ENCODE peak calls at places on chromosomes 13 and 19, in five cellular contexts. W is NCI-H510A treated with DMSO at 0.1 percent for 48 hours; F is activated naive CD8-positive, alpha-beta T cell treated with anti-CD3 and anti-CD28 coated beads, Interleukin-2, amount 10 ng/mL, durations not matched to agents 7 days and 5 days; K is hippocampal formation; I is glutamatergic neuron. Y is an unnamed sample.

GRCh38 chr19:30671622-30672051 is 299.5 kb downstream of the ZNF536 start:
- DNase-seq in F (no peak), W (no peak), I (no peak), K (no peak), Y (no peak)

GRCh38 chr19:17681505-17682125 is 6.5 kb downstream of the UNC13A start:
- DNase-seq in F (peak; percentile 77), I (peak; percentile 60), K (no peak), W (no peak), Y (peak; percentile 61)

GRCh38 chr13:109816112-109816978 is 30.0 kb upstream of the IRS2 start:
- DNase-seq in K (no peak), I (no peak), W (no peak), F (no peak), Y (no peak)

GRCh38 chr13:29369060-29369743 is 226.3 kb downstream of the SLC7A1 start:
- DNase-seq in F (no peak), W (peak; percentile 47), K (peak; percentile 49), I (no peak), Y (no peak)

GRCh38 chr13:64293923-64294322 is 2878.3 kb upstream of the PCDH20 start:
- DNase-seq in K (no peak), I (no peak), W (no peak), F (no peak), Y (no peak)

GRCh38 chr19:46118136-46118535 is 6.4 kb downstream of the IGFL3 start:
- DNase-seq in I (no peak), F (no peak), K (no peak), W (no peak), Y (no peak)

GRCh38 chr13:99982021-99982740 is 597 bp downstream of the ZIC2 start:
- DNase-seq in W (no peak), F (peak; percentile 48), K (no peak), I (peak; percentile 66), Y (peak; percentile 64)

GRCh38 chr19:16288544-16288943 is 36.1 kb upstream of the KLF2 start:
- DNase-seq in K (no peak), I (no peak), W (no peak), F (no peak), Y (no peak)

GRCh38 chr19:3125900-3126524 is 9.8 kb upstream of the GNA15 start:
- DNase-seq in W (no peak), K (no peak), F (peak; percentile 76), I (peak; percentile 73), Y (peak; percentile 44)

GRCh38 chr13:25906211-25906661 is 145.6 kb downstream of the SHISA2 start:
- DNase-seq in I (no peak), W (no peak), F (no peak), K (no peak), Y (no peak)

GRCh38 chr19:55703790-55704215 is 28.8 kb downstream of the EPN1 start:
- DNase-seq in K (peak; percentile 7), W (no peak), I (peak; percentile 62), F (peak; percentile 70), Y (peak; percentile 75)

GRCh38 chr19:30120860-30121484 is 178.9 kb downstream of the URI1 start:
- DNase-seq in F (no peak), W (no peak), K (no peak), I (no peak), Y (no peak)

GRCh38 chr19:44796701-44797115 is 12.2 kb upstream of the BCAM start:
- DNase-seq in F (no peak), K (no peak), I (peak; percentile 52), W (peak; percentile 78), Y (no peak)

GRCh38 chr13:28820099-28821051 is at the start of gene MTUS2:
- DNase-seq in F (peak; percentile 36), K (no peak), I (no peak), W (peak; percentile 33), Y (peak; percentile 74)

GRCh38 chr19:11378319-11379189 is 4.1 kb downstream of the SWSAP1 start:
- DNase-seq in W (peak; percentile 25), K (no peak), F (peak; percentile 48), I (peak; percentile 82), Y (peak; percentile 72)

GRCh38 chr19:18464646-18465045 is 26.7 kb upstream of the ISYNA1 start:
- DNase-seq in W (peak; percentile 86), F (no peak), K (peak; percentile 91), I (no peak), Y (no peak)

GRCh38 chr19:41753936-41754529 is 1.3 kb upstream of the CEACAM6 start:
- DNase-seq in F (peak; percentile 51), I (peak; percentile 68), K (peak; percentile 0), W (peak; percentile 62), Y (peak; percentile 36)

GRCh38 chr19:45630463-45630862 is 8.7 kb downstream of the EML2 start:
- DNase-seq in K (no peak), I (no peak), F (no peak), W (no peak), Y (no peak)

GRCh38 chr19:53849237-53849676 is 18.4 kb upstream of the MYADM start:
- DNase-seq in W (no peak), F (no peak), K (no peak), I (no peak), Y (no peak)

GRCh38 chr13:94703271-94703670 is 9.1 kb downstream of the SOX21 start:
- DNase-seq in K (no peak), W (no peak), I (peak; percentile 18), F (no peak), Y (no peak)

GRCh38 chr19:51158474-51159129 is 16.5 kb downstream of the SIGLEC7 start:
- DNase-seq in I (peak; percentile 75), K (no peak), W (no peak), F (peak; percentile 81), Y (peak; percentile 39)

GRCh38 chr13:33144358-33144784 is 128.1 kb downstream of the KL start:
- DNase-seq in K (no peak), F (no peak), I (no peak), W (no peak), Y (no peak)

GRCh38 chr19:51479531-51480331 is 1.4 kb downstream of the CEACAM18 start:
- DNase-seq in F (no peak), K (no peak), I (no peak), W (no peak), Y (no peak)

GRCh38 chr19:33487901-33488817 is 33.4 kb downstream of the PEPD start:
- DNase-seq in I (peak; percentile 83), F (no peak), W (no peak), K (no peak), Y (no peak)

GRCh38 chr19:35142531-35143230 is 374 bp upstream of the FXYD7 start:
- DNase-seq in W (no peak), K (no peak), F (peak; percentile 87), I (peak; percentile 84), Y (peak; percentile 53)

GRCh38 chr19:39277598-39277997 is 9.4 kb downstream of the IFNL2 start:
- DNase-seq in F (no peak), I (no peak), K (no peak), W (no peak), Y (no peak)

GRCh38 chr13:97194473-97194872 is 27.7 kb upstream of the MBNL2 start:
- DNase-seq in W (no peak), F (no peak), I (no peak), K (no peak), Y (no peak)

GRCh38 chr13:106083620-106084350 is 451.7 kb downstream of the EFNB2 start:
- DNase-seq in W (no peak), F (no peak), I (no peak), K (peak; percentile 63), Y (no peak)

GRCh38 chr19:49362048-49362925 is at the start of gene TEAD2:
- DNase-seq in I (peak; percentile 81), F (no peak), W (no peak), K (no peak), Y (peak; percentile 78)

GRCh38 chr19:48203227-48203793 is 32.8 kb downstream of the ZSWIM9 start:
- DNase-seq in I (no peak), W (no peak), F (no peak), K (no peak), Y (no peak)

GRCh38 chr19:661427-662196 is 1.4 kb downstream of the RNF126 start:
- DNase-seq in I (no peak), W (no peak), K (no peak), F (peak; percentile 72), Y (no peak)

Y was measured in retina.